ENCODE peak calls at places on chromosome 18, in eight cellular contexts. X, D, F, M, B, N, V and K are unnamed samples.

GRCh38 chr18:10444314-10445006 is 10.0 kb upstream of the APCDD1 start:
- DNase-seq in X (no peak), D (no peak), F (no peak), M (no peak), B (no peak), N (no peak), V (no peak), K (no peak)

GRCh38 chr18:13359195-13359594 is 140.6 kb downstream of the LDLRAD4 start:
- DNase-seq in X (no peak), D (no peak), F (no peak), M (no peak), B (no peak), N (no peak), V (no peak), K (no peak)

GRCh38 chr18:79329786-79330185 is 65.9 kb upstream of the NFATC1 start:
- DNase-seq in X (no peak), D (no peak), F (no peak), M (no peak), B (no peak), N (no peak), V (no peak), K (no peak)

GRCh38 chr18:31061945-31062344 is 19.4 kb upstream of the DSC3 start:
- DNase-seq in X (no peak), D (no peak), F (no peak), M (no peak), B (no peak), N (no peak), V (no peak), K (no peak)

GRCh38 chr18:27942706-27943105 is 234.2 kb downstream of the CDH2 start:
- DNase-seq in X (no peak), D (no peak), F (no peak), M (no peak), B (no peak), N (no peak), V (no peak), K (peak)

GRCh38 chr18:68440433-68440832 is 274.5 kb downstream of the TMX3 start:
- DNase-seq in X (no peak), D (no peak), F (no peak), M (no peak), B (no peak), N (no peak), V (no peak), K (no peak)

GRCh38 chr18:48845174-48845573 is 105.6 kb downstream of the SMAD7 start:
- DNase-seq in X (no peak), D (no peak), F (no peak), M (no peak), B (no peak), N (no peak), V (peak), K (no peak)

GRCh38 chr18:67010916-67011315 is 407.0 kb upstream of the CDH19 start:
- DNase-seq in X (no peak), D (no peak), F (no peak), M (no peak), B (no peak), N (no peak), V (no peak), K (no peak)

GRCh38 chr18:23228102-23229051 is 93.1 kb downstream of the CABLES1 start:
- DNase-seq in X (peak), D (no peak), F (peak), M (no peak), B (no peak), N (peak), V (no peak), K (no peak)

GRCh38 chr18:79679552-79680099 is at the start of gene CTDP1:
- DNase-seq in X (peak), D (peak), F (peak), M (peak), B (peak), N (peak), V (no peak), K (peak)

GRCh38 chr18:45775241-45775676 is 50.2 kb upstream of the SIGLEC15 start:
- DNase-seq in X (peak), D (no peak), F (peak), M (no peak), B (no peak), N (peak), V (peak), K (peak)

GRCh38 chr18:55907352-55908045 is 319.5 kb upstream of the TCF4 start:
- DNase-seq in X (peak), D (no peak), F (peak), M (no peak), B (no peak), N (no peak), V (no peak), K (peak)

GRCh38 chr18:59867337-59868104 is 32.3 kb upstream of the PMAIP1 start:
- DNase-seq in X (no peak), D (no peak), F (no peak), M (no peak), B (no peak), N (no peak), V (no peak), K (no peak)

GRCh38 chr18:48391863-48392262 is 17.3 kb downstream of the ZBTB7C start:
- DNase-seq in X (no peak), D (no peak), F (peak), M (no peak), B (no peak), N (no peak), V (no peak), K (no peak)

GRCh38 chr18:24947521-24948305 is 404.3 kb downstream of the ZNF521 start:
- DNase-seq in X (peak), D (no peak), F (no peak), M (no peak), B (no peak), N (no peak), V (no peak), K (no peak)

GRCh38 chr18:39564716-39565115 is 1999.1 kb upstream of the CELF4 start:
- DNase-seq in X (no peak), D (no peak), F (no peak), M (no peak), B (no peak), N (no peak), V (no peak), K (no peak)

GRCh38 chr18:59453468-59453961 is 94.5 kb upstream of the LMAN1 start:
- DNase-seq in X (no peak), D (no peak), F (no peak), M (no peak), B (no peak), N (no peak), V (no peak), K (no peak)

GRCh38 chr18:48475635-48476549 is 62.9 kb upstream of the CTIF start:
- DNase-seq in X (peak), D (peak), F (no peak), M (peak), B (peak), N (peak), V (no peak), K (peak)